ENCODE peak calls at places on chromosome 14, in six cellular contexts. One of them, this sample, is unnamed.

GRCh38 chr14:22900088-22900799 is 17.2 kb downstream of the REM2 start:
- DNase-seq in activated CD8-positive, alpha-beta T cell treated with anti-CD3 and anti-CD28 coated beads for 36 hours: peak
- DNase-seq in dorsolateral prefrontal cortex: no peak
- DNase-seq in Peyer's patch: peak
- DNase-seq in hepatocyte: peak
- DNase-seq in GM13977: peak
- DNase-seq in this sample: no peak

GRCh38 chr14:89190779-89191513 is 226.1 kb downstream of the FOXN3 start:
- DNase-seq in GM13977: no peak
- DNase-seq in hepatocyte: no peak
- DNase-seq in Peyer's patch: no peak
- DNase-seq in activated CD8-positive, alpha-beta T cell treated with anti-CD3 and anti-CD28 coated beads for 36 hours: no peak
- DNase-seq in dorsolateral prefrontal cortex: no peak
- DNase-seq in this sample: no peak

GRCh38 chr14:32078030-32078793 is 1.1 kb downstream of the ARHGAP5 start:
- DNase-seq in Peyer's patch: peak
- DNase-seq in hepatocyte: peak
- DNase-seq in dorsolateral prefrontal cortex: peak
- DNase-seq in GM13977: peak
- DNase-seq in activated CD8-positive, alpha-beta T cell treated with anti-CD3 and anti-CD28 coated beads for 36 hours: no peak
- DNase-seq in this sample: no peak

GRCh38 chr14:35340616-35341453 is 48.7 kb downstream of the PSMA6 start:
- DNase-seq in Peyer's patch: no peak
- DNase-seq in activated CD8-positive, alpha-beta T cell treated with anti-CD3 and anti-CD28 coated beads for 36 hours: no peak
- DNase-seq in GM13977: no peak
- DNase-seq in hepatocyte: no peak
- DNase-seq in dorsolateral prefrontal cortex: no peak
- DNase-seq in this sample: no peak

GRCh38 chr14:67738740-67739504 is 37.2 kb downstream of the RDH12 start:
- DNase-seq in Peyer's patch: peak
- DNase-seq in activated CD8-positive, alpha-beta T cell treated with anti-CD3 and anti-CD28 coated beads for 36 hours: peak
- DNase-seq in dorsolateral prefrontal cortex: peak
- DNase-seq in GM13977: no peak
- DNase-seq in hepatocyte: peak
- DNase-seq in this sample: no peak

GRCh38 chr14:51616724-51617409 is 34.8 kb upstream of the FRMD6 start:
- DNase-seq in GM13977: no peak
- DNase-seq in dorsolateral prefrontal cortex: no peak
- DNase-seq in activated CD8-positive, alpha-beta T cell treated with anti-CD3 and anti-CD28 coated beads for 36 hours: no peak
- DNase-seq in hepatocyte: peak
- DNase-seq in Peyer's patch: no peak
- DNase-seq in this sample: no peak

GRCh38 chr14:48598458-48598857 is 923.1 kb upstream of the MDGA2 start:
- DNase-seq in hepatocyte: no peak
- DNase-seq in Peyer's patch: no peak
- DNase-seq in GM13977: no peak
- DNase-seq in dorsolateral prefrontal cortex: no peak
- DNase-seq in activated CD8-positive, alpha-beta T cell treated with anti-CD3 and anti-CD28 coated beads for 36 hours: no peak
- DNase-seq in this sample: no peak

GRCh38 chr14:60346706-60347105 is 97.7 kb downstream of the PPM1A start:
- DNase-seq in Peyer's patch: no peak
- DNase-seq in GM13977: no peak
- DNase-seq in dorsolateral prefrontal cortex: no peak
- DNase-seq in hepatocyte: no peak
- DNase-seq in activated CD8-positive, alpha-beta T cell treated with anti-CD3 and anti-CD28 coated beads for 36 hours: no peak
- DNase-seq in this sample: no peak

GRCh38 chr14:63770187-63770807 is 42.4 kb upstream of the SGPP1 start:
- DNase-seq in activated CD8-positive, alpha-beta T cell treated with anti-CD3 and anti-CD28 coated beads for 36 hours: peak
- DNase-seq in GM13977: peak
- DNase-seq in Peyer's patch: no peak
- DNase-seq in hepatocyte: peak
- DNase-seq in dorsolateral prefrontal cortex: peak
- DNase-seq in this sample: no peak

GRCh38 chr14:102817942-102818940 is 41.0 kb downstream of the TRAF3 start:
- DNase-seq in hepatocyte: no peak
- DNase-seq in Peyer's patch: no peak
- DNase-seq in GM13977: no peak
- DNase-seq in dorsolateral prefrontal cortex: no peak
- DNase-seq in activated CD8-positive, alpha-beta T cell treated with anti-CD3 and anti-CD28 coated beads for 36 hours: no peak
- DNase-seq in this sample: no peak

GRCh38 chr14:75562048-75562447 is 16.4 kb upstream of the FLVCR2 start:
- DNase-seq in Peyer's patch: no peak
- DNase-seq in activated CD8-positive, alpha-beta T cell treated with anti-CD3 and anti-CD28 coated beads for 36 hours: peak
- DNase-seq in GM13977: no peak
- DNase-seq in dorsolateral prefrontal cortex: no peak
- DNase-seq in hepatocyte: no peak
- DNase-seq in this sample: no peak

GRCh38 chr14:102759416-102759815 is 17.8 kb upstream of the TRAF3 start:
- DNase-seq in activated CD8-positive, alpha-beta T cell treated with anti-CD3 and anti-CD28 coated beads for 36 hours: no peak
- DNase-seq in GM13977: no peak
- DNase-seq in hepatocyte: peak
- DNase-seq in Peyer's patch: no peak
- DNase-seq in dorsolateral prefrontal cortex: no peak
- DNase-seq in this sample: no peak

GRCh38 chr14:102189858-102190257 is 50.2 kb downstream of the WDR20 start:
- DNase-seq in Peyer's patch: no peak
- DNase-seq in GM13977: no peak
- DNase-seq in activated CD8-positive, alpha-beta T cell treated with anti-CD3 and anti-CD28 coated beads for 36 hours: no peak
- DNase-seq in hepatocyte: no peak
- DNase-seq in dorsolateral prefrontal cortex: no peak
- DNase-seq in this sample: no peak

GRCh38 chr14:24839617-24840203 is 205.7 kb upstream of the GZMB start:
- DNase-seq in GM13977: no peak
- DNase-seq in Peyer's patch: no peak
- DNase-seq in hepatocyte: peak
- DNase-seq in dorsolateral prefrontal cortex: no peak
- DNase-seq in activated CD8-positive, alpha-beta T cell treated with anti-CD3 and anti-CD28 coated beads for 36 hours: no peak
- DNase-seq in this sample: no peak

GRCh38 chr14:53924754-53925153 is 31.9 kb downstream of the BMP4 start:
- DNase-seq in activated CD8-positive, alpha-beta T cell treated with anti-CD3 and anti-CD28 coated beads for 36 hours: no peak
- DNase-seq in GM13977: no peak
- DNase-seq in Peyer's patch: no peak
- DNase-seq in dorsolateral prefrontal cortex: no peak
- DNase-seq in hepatocyte: peak
- DNase-seq in this sample: no peak

GRCh38 chr14:68328509-68328908 is 464.4 kb downstream of the ZFP36L1 start:
- DNase-seq in activated CD8-positive, alpha-beta T cell treated with anti-CD3 and anti-CD28 coated beads for 36 hours: no peak
- DNase-seq in GM13977: no peak
- DNase-seq in hepatocyte: no peak
- DNase-seq in dorsolateral prefrontal cortex: no peak
- DNase-seq in Peyer's patch: no peak
- DNase-seq in this sample: peak

GRCh38 chr14:69316449-69317391 is 56.8 kb downstream of the GALNT16 start:
- DNase-seq in activated CD8-positive, alpha-beta T cell treated with anti-CD3 and anti-CD28 coated beads for 36 hours: no peak
- DNase-seq in GM13977: no peak
- DNase-seq in hepatocyte: peak
- DNase-seq in dorsolateral prefrontal cortex: no peak
- DNase-seq in Peyer's patch: no peak
- DNase-seq in this sample: no peak

GRCh38 chr14:85058170-85058569 is 471.8 kb upstream of the FLRT2 start:
- DNase-seq in dorsolateral prefrontal cortex: no peak
- DNase-seq in GM13977: no peak
- DNase-seq in activated CD8-positive, alpha-beta T cell treated with anti-CD3 and anti-CD28 coated beads for 36 hours: no peak
- DNase-seq in Peyer's patch: no peak
- DNase-seq in hepatocyte: no peak
- DNase-seq in this sample: no peak

GRCh38 chr14:101183376-101184103 is 280.0 kb upstream of the RTL1 start:
- DNase-seq in dorsolateral prefrontal cortex: no peak
- DNase-seq in GM13977: peak
- DNase-seq in Peyer's patch: peak
- DNase-seq in activated CD8-positive, alpha-beta T cell treated with anti-CD3 and anti-CD28 coated beads for 36 hours: no peak
- DNase-seq in hepatocyte: peak
- DNase-seq in this sample: no peak

GRCh38 chr14:102554835-102555819 is 37.3 kb upstream of the RCOR1 start:
- DNase-seq in activated CD8-positive, alpha-beta T cell treated with anti-CD3 and anti-CD28 coated beads for 36 hours: peak
- DNase-seq in Peyer's patch: peak
- DNase-seq in hepatocyte: peak
- DNase-seq in dorsolateral prefrontal cortex: no peak
- DNase-seq in GM13977: peak
- DNase-seq in this sample: no peak

GRCh38 chr14:54186821-54187365 is 209.9 kb upstream of the CDKN3 start:
- DNase-seq in GM13977: no peak
- DNase-seq in activated CD8-positive, alpha-beta T cell treated with anti-CD3 and anti-CD28 coated beads for 36 hours: no peak
- DNase-seq in dorsolateral prefrontal cortex: no peak
- DNase-seq in Peyer's patch: no peak
- DNase-seq in hepatocyte: peak
- DNase-seq in this sample: no peak

GRCh38 chr14:81169711-81170103 is 51.1 kb downstream of the GTF2A1 start:
- DNase-seq in hepatocyte: peak
- DNase-seq in GM13977: no peak
- DNase-seq in activated CD8-positive, alpha-beta T cell treated with anti-CD3 and anti-CD28 coated beads for 36 hours: peak
- DNase-seq in dorsolateral prefrontal cortex: peak
- DNase-seq in Peyer's patch: peak
- DNase-seq in this sample: no peak

GRCh38 chr14:44942436-44942835 is 19.3 kb downstream of the KLHL28 start:
- DNase-seq in GM13977: no peak
- DNase-seq in activated CD8-positive, alpha-beta T cell treated with anti-CD3 and anti-CD28 coated beads for 36 hours: no peak
- DNase-seq in dorsolateral prefrontal cortex: no peak
- DNase-seq in hepatocyte: no peak
- DNase-seq in Peyer's patch: no peak
- DNase-seq in this sample: no peak

GRCh38 chr14:91303091-91303923 is 58.8 kb upstream of the GPR68 start:
- DNase-seq in GM13977: peak
- DNase-seq in hepatocyte: no peak
- DNase-seq in Peyer's patch: no peak
- DNase-seq in activated CD8-positive, alpha-beta T cell treated with anti-CD3 and anti-CD28 coated beads for 36 hours: peak
- DNase-seq in dorsolateral prefrontal cortex: no peak
- DNase-seq in this sample: no peak

GRCh38 chr14:33188880-33189279 is 250.2 kb downstream of the NPAS3 start:
- DNase-seq in activated CD8-positive, alpha-beta T cell treated with anti-CD3 and anti-CD28 coated beads for 36 hours: no peak
- DNase-seq in hepatocyte: no peak
- DNase-seq in GM13977: no peak
- DNase-seq in dorsolateral prefrontal cortex: no peak
- DNase-seq in Peyer's patch: no peak
- DNase-seq in this sample: no peak

GRCh38 chr14:33186656-33187055 is 248.0 kb downstream of the NPAS3 start:
- DNase-seq in dorsolateral prefrontal cortex: no peak
- DNase-seq in activated CD8-positive, alpha-beta T cell treated with anti-CD3 and anti-CD28 coated beads for 36 hours: no peak
- DNase-seq in Peyer's patch: no peak
- DNase-seq in hepatocyte: no peak
- DNase-seq in GM13977: no peak
- DNase-seq in this sample: no peak

GRCh38 chr14:33184587-33184986 is 245.9 kb downstream of the NPAS3 start:
- DNase-seq in GM13977: no peak
- DNase-seq in activated CD8-positive, alpha-beta T cell treated with anti-CD3 and anti-CD28 coated beads for 36 hours: no peak
- DNase-seq in Peyer's patch: no peak
- DNase-seq in hepatocyte: no peak
- DNase-seq in dorsolateral prefrontal cortex: no peak
- DNase-seq in this sample: no peak
- TF ChIP-seq CTCF in GM13977: no peak
- TF ChIP-seq CTCF in activated CD8-positive, alpha-beta T cell treated with anti-CD3 and anti-CD28 coated beads for 36 hours: no peak
- TF ChIP-seq CTCF in Peyer's patch: no peak
- TF ChIP-seq CTCF in hepatocyte: peak
- TF ChIP-seq CTCF in dorsolateral prefrontal cortex: peak
- TF ChIP-seq CTCF in this sample: no peak

GRCh38 chr14:61474671-61475070 is 153.3 kb downstream of the PRKCH start:
- DNase-seq in activated CD8-positive, alpha-beta T cell treated with anti-CD3 and anti-CD28 coated beads for 36 hours: no peak
- DNase-seq in hepatocyte: no peak
- DNase-seq in Peyer's patch: no peak
- DNase-seq in dorsolateral prefrontal cortex: no peak
- DNase-seq in GM13977: no peak
- DNase-seq in this sample: no peak

GRCh38 chr14:61476737-61477410 is 155.5 kb downstream of the PRKCH start:
- DNase-seq in activated CD8-positive, alpha-beta T cell treated with anti-CD3 and anti-CD28 coated beads for 36 hours: peak
- DNase-seq in GM13977: peak
- DNase-seq in Peyer's patch: no peak
- DNase-seq in hepatocyte: peak
- DNase-seq in dorsolateral prefrontal cortex: no peak
- DNase-seq in this sample: no peak

GRCh38 chr14:61474021-61474420 is 152.6 kb downstream of the PRKCH start:
- DNase-seq in hepatocyte: no peak
- DNase-seq in GM13977: no peak
- DNase-seq in Peyer's patch: no peak
- DNase-seq in dorsolateral prefrontal cortex: no peak
- DNase-seq in activated CD8-positive, alpha-beta T cell treated with anti-CD3 and anti-CD28 coated beads for 36 hours: no peak
- DNase-seq in this sample: no peak

GRCh38 chr14:61476105-61476736 is 154.8 kb downstream of the PRKCH start:
- DNase-seq in GM13977: no peak
- DNase-seq in hepatocyte: no peak
- DNase-seq in Peyer's patch: no peak
- DNase-seq in dorsolateral prefrontal cortex: no peak
- DNase-seq in activated CD8-positive, alpha-beta T cell treated with anti-CD3 and anti-CD28 coated beads for 36 hours: no peak
- DNase-seq in this sample: no peak

DNA sequence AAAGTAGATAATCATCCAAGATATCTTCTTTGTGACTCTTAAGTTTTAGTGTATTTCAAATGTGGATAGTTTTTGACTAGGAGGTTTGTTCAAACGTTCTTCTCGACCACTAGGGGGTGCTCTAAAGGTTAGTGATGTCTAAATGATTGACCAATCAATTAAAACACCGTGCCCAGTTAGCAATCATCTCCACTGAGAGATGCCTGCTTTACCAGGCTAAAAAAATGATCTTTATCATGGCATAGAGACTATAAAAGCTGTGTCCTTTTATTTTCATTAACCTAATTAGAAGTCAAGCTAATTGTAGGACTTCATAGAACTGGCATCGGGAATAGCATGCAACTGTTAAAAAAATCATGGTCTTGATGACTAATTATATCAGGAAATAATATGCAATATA is 153.9 kb downstream of the PRKCH start:
- DNase-seq in dorsolateral prefrontal cortex: no peak
- DNase-seq in Peyer's patch: no peak
- DNase-seq in activated CD8-positive, alpha-beta T cell treated with anti-CD3 and anti-CD28 coated beads for 36 hours: no peak
- DNase-seq in hepatocyte: peak
- DNase-seq in GM13977: peak
- DNase-seq in this sample: no peak
- TF ChIP-seq CTCF in dorsolateral prefrontal cortex: peak
- TF ChIP-seq CTCF in Peyer's patch: peak
- TF ChIP-seq CTCF in activated CD8-positive, alpha-beta T cell treated with anti-CD3 and anti-CD28 coated beads for 36 hours: peak
- TF ChIP-seq CTCF in hepatocyte: peak
- TF ChIP-seq CTCF in GM13977: peak
- TF ChIP-seq CTCF in this sample: peak

DNA sequence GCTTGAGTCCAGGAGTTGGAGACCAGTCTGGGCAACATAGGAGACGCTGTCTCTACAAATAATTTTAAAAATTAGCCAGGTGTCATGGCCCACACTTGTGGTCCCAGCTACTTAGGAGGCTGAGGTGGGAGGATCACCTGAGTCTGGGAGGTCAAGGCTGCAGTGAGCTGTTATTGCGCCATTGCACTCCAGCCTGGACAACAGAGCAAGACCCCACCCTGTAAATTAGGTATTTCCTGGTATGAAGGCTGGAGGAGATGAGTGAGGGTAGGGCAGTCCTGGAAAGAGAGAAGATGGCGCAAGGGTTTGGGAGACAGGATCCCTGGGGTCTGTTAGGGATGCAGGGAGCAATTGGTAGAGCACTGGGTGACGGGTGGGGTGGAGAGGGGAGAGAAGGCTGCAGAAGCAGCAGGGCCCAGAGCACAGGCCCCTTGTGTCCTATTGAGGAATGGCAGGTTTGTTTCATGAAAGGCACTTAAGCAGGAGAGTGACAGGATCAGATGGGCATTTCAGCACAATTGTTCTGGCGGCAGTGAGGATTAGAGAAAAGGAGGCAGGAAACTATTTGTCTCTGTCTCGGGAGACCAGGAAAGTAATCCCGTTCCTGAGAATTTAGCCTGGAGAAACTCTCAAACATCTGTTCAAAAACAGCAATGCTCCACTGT is 47.2 kb upstream of the KTN1 start:
- DNase-seq in hepatocyte: peak
- DNase-seq in dorsolateral prefrontal cortex: no peak
- DNase-seq in GM13977: no peak
- DNase-seq in activated CD8-positive, alpha-beta T cell treated with anti-CD3 and anti-CD28 coated beads for 36 hours: no peak
- DNase-seq in Peyer's patch: no peak
- DNase-seq in this sample: no peak
- TF ChIP-seq CTCF in hepatocyte: no peak
- TF ChIP-seq CTCF in dorsolateral prefrontal cortex: no peak
- TF ChIP-seq CTCF in GM13977: no peak
- TF ChIP-seq CTCF in activated CD8-positive, alpha-beta T cell treated with anti-CD3 and anti-CD28 coated beads for 36 hours: no peak
- TF ChIP-seq CTCF in Peyer's patch: no peak
- TF ChIP-seq CTCF in this sample: peak

GRCh38 chr14:41280745-41281144 is 325.9 kb upstream of the LRFN5 start:
- DNase-seq in activated CD8-positive, alpha-beta T cell treated with anti-CD3 and anti-CD28 coated beads for 36 hours: no peak
- DNase-seq in hepatocyte: peak
- DNase-seq in dorsolateral prefrontal cortex: no peak
- DNase-seq in GM13977: no peak
- DNase-seq in Peyer's patch: no peak
- DNase-seq in this sample: no peak
- TF ChIP-seq CTCF in activated CD8-positive, alpha-beta T cell treated with anti-CD3 and anti-CD28 coated beads for 36 hours: no peak
- TF ChIP-seq CTCF in hepatocyte: peak
- TF ChIP-seq CTCF in dorsolateral prefrontal cortex: no peak
- TF ChIP-seq CTCF in GM13977: no peak
- TF ChIP-seq CTCF in Peyer's patch: no peak
- TF ChIP-seq CTCF in this sample: no peak